ENCODE peak calls at places on chromosomes 3 and 15, in seven cellular contexts. Y is A549, R is Peyer's patch, D is IMR-90, Q is heart left ventricle, T is endothelial cell of umbilical vein, I is uterus. O is an unnamed sample.

GRCh38 chr3:177827517-177828249 is 630.4 kb upstream of the TBL1XR1 start:
- DNase-seq in Y (peak), R (peak), D (peak), Q (no peak), T (peak), I (no peak), O (no peak)

GRCh38 chr3:4320453-4320852 is 17.3 kb downstream of the SETMAR start:
- DNase-seq in Y (no peak), R (no peak), D (no peak), Q (no peak), T (peak), I (no peak), O (no peak)

GRCh38 chr3:53902711-53903110 is 11.1 kb upstream of the SELENOK start:
- DNase-seq in Y (no peak), R (no peak), D (no peak), Q (no peak), T (no peak), I (no peak), O (no peak)

GRCh38 chr3:94965867-94966471 is 903.1 kb downstream of the NSUN3 start:
- DNase-seq in Y (no peak), R (no peak), D (no peak), Q (no peak), T (no peak), I (no peak), O (no peak)

GRCh38 chr15:70152070-70152480 is 54.4 kb upstream of the TLE3 start:
- DNase-seq in Y (no peak), R (peak), D (peak), Q (no peak), T (peak), I (no peak), O (no peak)

GRCh38 chr15:64247906-64248541 is 85.2 kb upstream of the PPIB start:
- DNase-seq in Y (peak), R (peak), D (peak), Q (no peak), T (peak), I (no peak), O (peak)

GRCh38 chr3:172247525-172248274 is 200.6 kb downstream of the GHSR start:
- DNase-seq in Y (no peak), R (no peak), D (no peak), Q (no peak), T (no peak), I (no peak), O (no peak)

GRCh38 chr3:176916777-176917176 is 280.5 kb downstream of the TBL1XR1 start:
- DNase-seq in Y (no peak), R (no peak), D (no peak), Q (no peak), T (no peak), I (no peak), O (no peak)

GRCh38 chr15:40340038-40340739 is 550 bp downstream of the CCDC9B start:
- DNase-seq in Y (peak), R (peak), D (peak), Q (peak), T (peak), I (peak), O (no peak)

GRCh38 chr3:99394831-99395733 is 243.3 kb upstream of the COL8A1 start:
- DNase-seq in Y (no peak), R (no peak), D (peak), Q (no peak), T (no peak), I (no peak), O (no peak)

DNA sequence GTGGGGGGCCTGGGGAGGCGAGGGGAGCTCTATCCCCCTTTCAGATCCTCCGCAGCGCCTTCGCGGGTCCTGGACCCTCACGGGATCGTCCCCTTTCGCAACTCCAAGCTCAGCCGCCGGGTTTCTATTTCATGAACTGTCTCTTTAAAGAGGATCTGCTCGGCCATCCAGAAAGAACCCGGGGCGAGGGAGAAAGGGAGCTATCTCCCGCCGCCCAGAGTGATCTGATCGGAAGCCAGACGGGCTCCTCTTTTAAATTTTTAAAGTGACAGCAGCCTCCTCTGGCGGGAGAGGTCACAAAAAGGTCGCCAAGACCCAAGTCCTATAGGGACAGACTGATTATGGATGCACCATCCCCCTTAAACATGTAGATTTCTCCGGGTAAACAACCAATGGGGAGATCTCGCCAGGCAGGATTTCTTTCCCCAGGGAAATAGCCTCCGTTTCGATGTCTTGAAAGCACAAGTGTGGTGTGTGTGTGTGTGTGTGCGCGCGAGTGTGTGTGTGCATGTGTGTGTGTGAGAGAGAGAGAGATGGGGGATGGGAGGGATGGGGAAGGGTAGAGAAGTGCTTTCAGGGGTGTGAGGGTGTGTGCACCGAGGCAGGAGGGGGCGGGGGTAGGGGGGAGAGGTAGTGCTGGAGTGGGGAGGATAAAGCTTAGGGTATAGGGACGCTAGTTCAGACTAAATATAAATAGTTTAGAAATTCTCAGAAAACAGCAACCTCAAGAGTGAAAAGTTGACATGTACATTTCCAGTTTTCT is 516.1 kb downstream of the MECOM start:
- DNase-seq in Y (peak), R (peak), D (peak), Q (peak), T (peak), I (no peak), O (peak)
- TF ChIP-seq POLR2A in Y (no peak), R (no peak), D (no peak), Q (no peak), T (no peak), I (no peak), O (no peak)

GRCh38 chr15:26516102-26516980 is 256.5 kb downstream of the GABRB3 start:
- DNase-seq in Y (no peak), R (no peak), D (no peak), Q (no peak), T (no peak), I (no peak), O (no peak)
- TF ChIP-seq POLR2A in Y (no peak), R (no peak), D (no peak), Q (no peak), T (no peak), I (no peak), O (no peak)

GRCh38 chr3:58161435-58162398 is 49.1 kb downstream of the DNASE1L3 start:
- DNase-seq in Y (peak), R (peak), D (peak), Q (peak), T (peak), I (peak), O (peak)
- TF ChIP-seq POLR2A in Y (no peak), R (no peak), D (no peak), Q (no peak), T (peak), I (no peak), O (no peak)

GRCh38 chr15:39338251-39338650 is 242.6 kb upstream of the THBS1 start:
- DNase-seq in Y (no peak), R (no peak), D (no peak), Q (no peak), T (no peak), I (no peak), O (no peak)

GRCh38 chr15:39341238-39341637 is 239.6 kb upstream of the THBS1 start:
- DNase-seq in Y (no peak), R (no peak), D (no peak), Q (no peak), T (no peak), I (no peak), O (no peak)

GRCh38 chr15:39332846-39333245 is 248.0 kb upstream of the THBS1 start:
- DNase-seq in Y (no peak), R (no peak), D (no peak), Q (no peak), T (no peak), I (no peak), O (no peak)

GRCh38 chr15:39333393-39333792 is 247.5 kb upstream of the THBS1 start:
- DNase-seq in Y (no peak), R (no peak), D (no peak), Q (no peak), T (no peak), I (no peak), O (no peak)

GRCh38 chr15:39336926-39337325 is 244.0 kb upstream of the THBS1 start:
- DNase-seq in Y (no peak), R (no peak), D (no peak), Q (no peak), T (no peak), I (no peak), O (no peak)
- TF ChIP-seq POLR2A in Y (no peak), R (no peak), D (no peak), Q (no peak), T (no peak), I (no peak), O (no peak)

DNA sequence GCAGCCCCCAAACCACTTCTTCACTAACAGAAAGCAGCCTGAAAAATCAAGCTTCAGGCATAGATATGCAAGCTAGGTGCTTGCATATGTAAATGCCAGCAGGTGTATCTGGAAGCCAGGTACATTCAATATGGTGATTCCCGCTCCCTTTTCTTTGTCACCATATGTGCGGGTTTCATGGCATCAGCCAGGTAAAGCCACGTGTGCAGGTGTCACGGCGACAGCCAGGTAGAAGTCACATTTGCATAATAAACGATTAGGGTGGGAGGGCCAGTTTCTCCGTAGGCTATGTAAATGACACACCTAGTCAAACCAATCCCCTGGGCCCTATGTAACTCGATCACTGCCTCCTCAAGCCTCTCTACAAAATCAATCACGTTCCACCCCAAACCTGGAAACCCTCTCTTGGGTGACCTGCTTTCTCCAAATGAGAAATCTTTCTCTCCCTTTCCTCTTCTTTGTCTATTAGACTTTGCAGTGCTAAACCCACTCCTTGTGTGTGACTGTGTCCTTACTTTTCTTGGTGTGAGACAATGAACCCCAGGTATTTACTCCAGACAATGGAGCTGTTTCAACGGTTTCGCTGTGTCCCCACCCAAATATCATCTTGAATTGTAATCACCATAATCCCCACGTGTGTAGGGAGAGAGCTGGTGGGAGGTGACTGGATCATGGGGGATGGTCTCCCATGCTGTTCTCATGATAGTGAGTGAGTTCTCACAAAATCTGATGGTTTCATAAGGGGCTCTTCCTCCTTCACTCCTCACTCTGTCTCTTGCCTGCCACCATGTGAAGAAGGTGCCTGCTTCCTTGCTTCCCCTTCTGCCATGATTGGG is 44.6 kb downstream of the ONECUT1 start:
- DNase-seq in Y (no peak), R (no peak), D (no peak), Q (no peak), T (no peak), I (no peak), O (no peak)
- TF ChIP-seq POLR2A in Y (no peak), R (no peak), D (no peak), Q (no peak), T (no peak), I (no peak), O (no peak)

GRCh38 chr3:128080323-128080898 is 28.2 kb downstream of the SEC61A1 start:
- DNase-seq in Y (peak), R (no peak), D (peak), Q (no peak), T (no peak), I (no peak), O (peak)
- TF ChIP-seq POLR2A in Y (no peak), R (no peak), D (no peak), Q (no peak), T (no peak), I (no peak), O (no peak)

GRCh38 chr3:111999924-112000835 is 1.5 kb downstream of the TAGLN3 start:
- DNase-seq in Y (no peak), R (no peak), D (peak), Q (no peak), T (no peak), I (no peak), O (no peak)

GRCh38 chr3:112001516-112001915 is 2.8 kb downstream of the TAGLN3 start:
- DNase-seq in Y (no peak), R (no peak), D (no peak), Q (no peak), T (no peak), I (no peak), O (no peak)

GRCh38 chr3:112002458-112002971 is 3.8 kb downstream of the TAGLN3 start:
- DNase-seq in Y (no peak), R (no peak), D (peak), Q (no peak), T (peak), I (no peak), O (no peak)

GRCh38 chr3:112000971-112001370 is 2.2 kb downstream of the TAGLN3 start:
- DNase-seq in Y (no peak), R (no peak), D (peak), Q (no peak), T (no peak), I (no peak), O (no peak)

GRCh38 chr3:111998661-111999641 is at the start of gene TAGLN3:
- DNase-seq in Y (no peak), R (peak), D (no peak), Q (no peak), T (peak), I (no peak), O (no peak)
- TF ChIP-seq POLR2A in Y (no peak), R (no peak), D (no peak), Q (no peak), T (no peak), I (no peak), O (no peak)

GRCh38 chr15:73928241-73928579 is 1.9 kb downstream of the LOXL1 start:
- DNase-seq in Y (no peak), R (no peak), D (no peak), Q (no peak), T (no peak), I (no peak), O (no peak)

GRCh38 chr15:73927476-73928240 is 1.4 kb downstream of the LOXL1 start:
- DNase-seq in Y (peak), R (peak), D (peak), Q (peak), T (peak), I (peak), O (peak)

GRCh38 chr15:73926191-73927002 is at the start of gene LOXL1:
- DNase-seq in Y (no peak), R (peak), D (peak), Q (peak), T (peak), I (peak), O (no peak)

GRCh38 chr15:73928971-73929627 is 2.8 kb downstream of the LOXL1 start:
- DNase-seq in Y (no peak), R (no peak), D (no peak), Q (peak), T (no peak), I (no peak), O (no peak)

GRCh38 chr15:73927003-73927475 is 777 bp downstream of the LOXL1 start:
- DNase-seq in Y (no peak), R (peak), D (no peak), Q (peak), T (peak), I (peak), O (no peak)
- TF ChIP-seq POLR2A in Y (no peak), R (no peak), D (no peak), Q (no peak), T (no peak), I (no peak), O (no peak)

DNA sequence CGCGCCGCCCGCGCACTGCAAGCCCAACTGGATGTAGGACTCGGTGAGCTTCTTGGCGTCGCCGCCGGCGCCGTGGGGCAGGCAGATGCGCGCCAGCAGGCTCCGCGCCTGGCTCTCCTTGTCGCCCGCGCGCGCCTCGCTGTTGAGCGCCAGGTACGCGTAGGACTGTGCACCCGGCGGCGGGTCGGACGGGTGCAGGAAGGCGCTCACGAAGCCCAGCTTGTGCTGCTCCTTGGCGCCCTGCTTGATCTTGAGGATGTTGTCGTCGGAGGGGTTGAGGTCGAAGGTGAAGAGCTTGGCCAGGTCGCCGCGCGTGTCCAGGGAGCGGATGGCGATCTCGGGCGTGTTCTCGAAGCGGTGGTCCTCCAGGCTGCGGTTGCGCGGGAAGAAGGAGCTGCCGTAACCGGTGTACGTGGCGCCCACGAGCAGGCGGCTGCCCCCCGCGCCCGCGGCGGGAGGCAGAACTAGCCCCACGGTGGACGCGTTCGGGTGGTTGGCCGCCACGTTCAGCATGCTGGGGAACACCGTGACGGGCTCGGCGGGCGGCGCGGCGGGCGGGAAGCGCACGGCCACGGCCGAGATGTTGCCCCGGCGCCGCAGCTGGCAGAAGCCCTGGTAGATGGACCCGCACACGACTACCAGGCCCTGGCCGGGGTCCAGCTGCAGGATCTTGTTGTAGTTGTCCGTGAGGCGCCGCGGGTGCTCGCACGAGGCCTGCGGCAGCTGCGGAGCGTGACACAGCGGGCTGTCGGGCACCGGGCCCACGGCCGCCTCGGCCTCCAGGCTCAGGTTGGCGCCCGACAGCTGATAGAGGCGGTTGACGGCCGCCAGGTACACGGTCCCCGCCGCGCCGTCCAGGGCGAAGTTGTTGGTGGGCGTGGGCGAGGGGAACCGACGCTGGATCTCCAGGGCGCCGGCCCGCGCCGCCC is 619 bp downstream of the PLXND1 start:
- DNase-seq in Y (peak), R (peak), D (peak), Q (peak), T (peak), I (peak), O (peak)
- TF ChIP-seq POLR2A in Y (no peak), R (no peak), D (no peak), Q (no peak), T (no peak), I (peak), O (no peak)